ENCODE peak calls at places on chromosomes 12 and 14, in five cellular contexts. One of them, this sample, is unnamed.

GRCh38 chr14:88128811-88129210 is 123.9 kb downstream of the GPR65 start:
- DNase-seq in psoas muscle: no peak
- DNase-seq in fibroblast of lung: no peak
- DNase-seq in neural progenitor cell: no peak
- DNase-seq in fibroblast of the aortic adventitia: no peak
- DNase-seq in this sample: no peak

GRCh38 chr12:68686262-68686594 is 550 bp upstream of the NUP107 start:
- DNase-seq in neural progenitor cell: no peak
- DNase-seq in psoas muscle: no peak
- DNase-seq in fibroblast of the aortic adventitia: peak; percentile 7
- DNase-seq in fibroblast of lung: no peak
- DNase-seq in this sample: no peak

GRCh38 chr14:94922595-94923239 is 152.8 kb upstream of the GSC start:
- DNase-seq in fibroblast of the aortic adventitia: no peak
- DNase-seq in fibroblast of lung: no peak
- DNase-seq in neural progenitor cell: no peak
- DNase-seq in psoas muscle: no peak
- DNase-seq in this sample: no peak

GRCh38 chr14:20628063-20628854 is 13.2 kb downstream of the OR6S1 start:
- DNase-seq in neural progenitor cell: peak; percentile 56
- DNase-seq in psoas muscle: no peak
- DNase-seq in fibroblast of lung: no peak
- DNase-seq in fibroblast of the aortic adventitia: no peak
- DNase-seq in this sample: no peak

GRCh38 chr12:127280393-127281275 is 986.3 kb upstream of the TMEM132C start:
- DNase-seq in fibroblast of lung: no peak
- DNase-seq in psoas muscle: peak; percentile 58
- DNase-seq in fibroblast of the aortic adventitia: no peak
- DNase-seq in neural progenitor cell: peak; percentile 85
- DNase-seq in this sample: no peak

GRCh38 chr12:4909734-4910501 is at the start of gene KCNA1:
- DNase-seq in fibroblast of lung: peak; percentile 14
- DNase-seq in fibroblast of the aortic adventitia: peak; percentile 7
- DNase-seq in psoas muscle: no peak
- DNase-seq in neural progenitor cell: peak; percentile 68
- DNase-seq in this sample: no peak

GRCh38 chr12:98343002-98343567 is 172.3 kb upstream of the TMPO start:
- DNase-seq in fibroblast of lung: no peak
- DNase-seq in psoas muscle: no peak
- DNase-seq in neural progenitor cell: no peak
- DNase-seq in fibroblast of the aortic adventitia: no peak
- DNase-seq in this sample: no peak

GRCh38 chr12:116395381-116395780 is 117.9 kb upstream of the MED13L start:
- DNase-seq in neural progenitor cell: no peak
- DNase-seq in psoas muscle: no peak
- DNase-seq in fibroblast of the aortic adventitia: peak; percentile 57
- DNase-seq in fibroblast of lung: peak; percentile 33
- DNase-seq in this sample: peak; percentile 22

GRCh38 chr12:87439990-87440827 is 589.0 kb downstream of the C12orf50 start:
- DNase-seq in fibroblast of the aortic adventitia: peak; percentile 96
- DNase-seq in fibroblast of lung: peak; percentile 92
- DNase-seq in neural progenitor cell: no peak
- DNase-seq in psoas muscle: no peak
- DNase-seq in this sample: no peak

GRCh38 chr12:44000309-44000952 is 164.6 kb downstream of the TMEM117 start:
- DNase-seq in fibroblast of lung: peak; percentile 39
- DNase-seq in neural progenitor cell: peak; percentile 84
- DNase-seq in fibroblast of the aortic adventitia: peak; percentile 50
- DNase-seq in psoas muscle: no peak
- DNase-seq in this sample: peak; percentile 34

GRCh38 chr12:59823535-59823934 is 227.7 kb downstream of the SLC16A7 start:
- DNase-seq in neural progenitor cell: no peak
- DNase-seq in fibroblast of lung: no peak
- DNase-seq in fibroblast of the aortic adventitia: no peak
- DNase-seq in psoas muscle: no peak
- DNase-seq in this sample: no peak

GRCh38 chr14:93200553-93200952 is 6.3 kb downstream of the GON7 start:
- DNase-seq in fibroblast of the aortic adventitia: no peak
- DNase-seq in psoas muscle: no peak
- DNase-seq in fibroblast of lung: no peak
- DNase-seq in neural progenitor cell: no peak
- DNase-seq in this sample: no peak

GRCh38 chr14:61602733-61603077 is 92.6 kb upstream of the HIF1A start:
- DNase-seq in neural progenitor cell: peak; percentile 48
- DNase-seq in fibroblast of lung: no peak
- DNase-seq in psoas muscle: no peak
- DNase-seq in fibroblast of the aortic adventitia: no peak
- DNase-seq in this sample: no peak

GRCh38 chr12:94706250-94706661 is 55.9 kb upstream of the TMCC3 start:
- DNase-seq in fibroblast of lung: no peak
- DNase-seq in fibroblast of the aortic adventitia: no peak
- DNase-seq in neural progenitor cell: no peak
- DNase-seq in psoas muscle: no peak
- DNase-seq in this sample: no peak

GRCh38 chr12:51163795-51164194 is 9.1 kb downstream of the TFCP2 start:
- DNase-seq in neural progenitor cell: no peak
- DNase-seq in fibroblast of lung: no peak
- DNase-seq in psoas muscle: no peak
- DNase-seq in fibroblast of the aortic adventitia: no peak
- DNase-seq in this sample: no peak

GRCh38 chr14:88535149-88535548 is 19.7 kb downstream of the PTPN21 start:
- DNase-seq in fibroblast of the aortic adventitia: no peak
- DNase-seq in neural progenitor cell: peak; percentile 46
- DNase-seq in fibroblast of lung: no peak
- DNase-seq in psoas muscle: no peak
- DNase-seq in this sample: peak; percentile 4